ENCODE peak calls at places on chromosomes 12 and 14, in five cellular contexts. L is fibroblast of lung, I is MM.1S, S is SK-N-SH, T is fibroblast of pulmonary artery. Q is an unnamed sample.

GRCh38 chr14:59055439-59056045 is 132.9 kb upstream of the DAAM1 start:
- DNase-seq in L (peak), T (peak), S (peak), I (peak), Q (peak)

GRCh38 chr14:55130194-55130550 is 1.1 kb downstream of the LGALS3 start:
- DNase-seq in I (no peak), L (peak), T (no peak), S (no peak), Q (no peak)

GRCh38 chr14:51750542-51750941 is 98.8 kb downstream of the FRMD6 start:
- DNase-seq in T (no peak), S (peak), I (no peak), L (no peak), Q (peak)

GRCh38 chr14:101505216-101505970 is 55.9 kb upstream of the DIO3 start:
- DNase-seq in T (no peak), S (no peak), L (no peak), I (no peak), Q (no peak)

GRCh38 chr14:25032092-25032784 is 17.7 kb downstream of the STXBP6 start:
- DNase-seq in S (no peak), L (no peak), T (no peak), I (peak), Q (no peak)

GRCh38 chr12:104671407-104672095 is 214.8 kb downstream of the CHST11 start:
- DNase-seq in S (peak), I (peak), L (peak), T (peak), Q (peak)

GRCh38 chr12:49546481-49546880 is 7.7 kb downstream of the KCNH3 start:
- DNase-seq in L (no peak), T (no peak), S (peak), I (no peak), Q (no peak)

GRCh38 chr12:52142431-52142830 is 49.4 kb downstream of the KRT80 start:
- DNase-seq in S (no peak), L (no peak), I (no peak), T (no peak), Q (no peak)

GRCh38 chr12:65798903-65799302 is 25.4 kb upstream of the HMGA2 start:
- DNase-seq in S (no peak), T (no peak), I (no peak), L (no peak), Q (no peak)

GRCh38 chr12:84561362-84561761 is 351.2 kb downstream of the SLC6A15 start:
- DNase-seq in I (no peak), L (no peak), S (no peak), T (no peak), Q (no peak)

GRCh38 chr12:76266797-76267196 is 81.4 kb downstream of the BBS10 start:
- DNase-seq in L (peak), T (peak), S (no peak), I (no peak), Q (no peak)

GRCh38 chr14:47270715-47271114 is 404.7 kb downstream of the MDGA2 start:
- DNase-seq in L (no peak), S (no peak), I (no peak), T (no peak), Q (no peak)

GRCh38 chr12:71442567-71442931 is 3.0 kb downstream of the LGR5 start:
- DNase-seq in L (no peak), I (no peak), T (no peak), S (no peak), Q (no peak)

GRCh38 chr14:34496679-34497513 is 34.9 kb upstream of the SPTSSA start:
- DNase-seq in T (peak), L (peak), S (peak), I (no peak), Q (peak)

GRCh38 chr14:22112004-22112403 is 438.4 kb upstream of the OR4E1 start:
- DNase-seq in I (no peak), L (no peak), T (no peak), S (peak), Q (peak)

GRCh38 chr14:49766839-49767238 is 1.1 kb upstream of the KLHDC2 start:
- DNase-seq in I (no peak), T (no peak), L (peak), S (peak), Q (no peak)

GRCh38 chr12:21073822-21074460 is 57.1 kb upstream of the SLCO1B1 start:
- DNase-seq in S (no peak), T (peak), I (no peak), L (peak), Q (no peak)

GRCh38 chr12:21073129-21073528 is 57.9 kb upstream of the SLCO1B1 start:
- DNase-seq in L (peak), T (no peak), S (no peak), I (no peak), Q (no peak)
- H3K4me3 ChIP-seq in L (no peak), T (no peak), S (no peak), I (no peak), Q (no peak)

DNA sequence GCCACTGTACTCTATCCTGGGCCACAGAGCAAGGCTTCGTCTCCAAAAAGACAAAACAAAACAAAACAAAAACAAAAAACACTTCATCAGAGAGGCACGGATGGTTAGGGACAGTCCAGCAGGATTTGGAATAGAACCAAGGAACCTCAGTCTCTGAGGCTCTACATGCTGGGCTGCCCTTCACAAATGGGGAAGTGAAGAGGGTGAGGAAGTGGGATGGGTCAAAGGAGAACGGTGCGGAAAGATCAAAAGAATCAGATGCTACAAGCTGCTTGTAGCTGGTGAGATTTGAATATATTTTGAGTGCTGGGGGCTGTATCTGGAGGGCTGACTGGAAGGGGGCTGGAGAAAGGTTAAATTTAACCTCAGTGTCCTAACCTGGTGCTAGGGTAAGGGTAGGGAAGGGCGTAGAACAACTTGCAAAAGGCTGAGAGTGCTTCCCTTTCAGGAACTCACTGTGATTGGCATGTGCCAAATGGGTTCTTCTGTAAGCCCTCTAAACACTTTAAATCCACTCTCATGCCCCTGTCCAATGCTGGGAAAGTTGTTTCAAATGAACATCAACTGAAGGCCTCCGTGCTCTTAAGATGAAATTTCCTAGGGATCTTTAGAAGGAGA is 4.6 kb downstream of the FOXJ2 start:
- DNase-seq in T (no peak), S (no peak), L (no peak), I (no peak), Q (no peak)
- H3K4me3 ChIP-seq in T (no peak), S (no peak), L (no peak), I (no peak), Q (no peak)

GRCh38 chr14:64914237-64914971 is at the start of gene CHURC1:
- DNase-seq in I (peak), L (peak), S (peak), T (peak), Q (peak)
- H3K4me3 ChIP-seq in I (peak), L (peak), S (peak), T (peak), Q (peak)

GRCh38 chr12:12648284-12648683 is 36.6 kb downstream of the CREBL2 start:
- DNase-seq in I (no peak), L (no peak), S (no peak), T (no peak), Q (no peak)

GRCh38 chr12:12646483-12647072 is 34.9 kb downstream of the CREBL2 start:
- DNase-seq in S (no peak), T (no peak), I (peak), L (no peak), Q (no peak)

GRCh38 chr12:12648951-12649650 is 37.4 kb downstream of the CREBL2 start:
- DNase-seq in I (no peak), T (no peak), L (no peak), S (no peak), Q (no peak)

GRCh38 chr12:12642916-12643315 is 31.2 kb downstream of the CREBL2 start:
- DNase-seq in I (no peak), T (no peak), L (no peak), S (no peak), Q (no peak)

DNA sequence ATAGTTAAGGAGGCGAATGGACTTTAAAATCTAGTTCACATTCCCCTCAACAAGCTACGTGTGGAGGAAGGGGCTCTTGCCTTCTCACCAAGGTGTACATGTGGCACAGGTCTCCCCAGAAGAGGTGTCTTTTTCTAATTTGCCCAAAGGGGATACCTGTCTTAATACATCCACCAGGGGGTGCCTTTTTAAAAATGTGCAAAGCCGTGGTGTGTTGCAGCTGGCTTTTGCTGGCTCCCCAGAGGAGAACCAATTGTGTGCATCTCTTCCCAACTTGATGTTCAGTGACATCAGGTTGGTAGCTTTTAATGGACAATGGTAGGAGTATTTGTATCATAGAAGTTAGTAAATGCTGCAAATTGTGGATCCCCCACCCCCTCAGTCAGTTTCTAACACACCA is 33.8 kb downstream of the CREBL2 start:
- DNase-seq in T (peak), S (peak), I (peak), L (peak), Q (peak)
- H3K4me3 ChIP-seq in T (no peak), S (no peak), I (no peak), L (no peak), Q (no peak)

GRCh38 chr14:102928412-102929348 is 6.2 kb downstream of the AMN start:
- DNase-seq in T (peak), L (peak), I (no peak), S (no peak), Q (peak)
- H3K4me3 ChIP-seq in T (peak), L (peak), I (no peak), S (no peak), Q (peak)

GRCh38 chr12:54412348-54412747 is 6.7 kb downstream of the ITGA5 start:
- DNase-seq in T (no peak), L (no peak), S (no peak), I (no peak), Q (no peak)
- H3K4me3 ChIP-seq in T (no peak), L (no peak), S (no peak), I (no peak), Q (no peak)

Q was measured in cardiac muscle cell.